ENCODE peak calls at places on chromosomes 11 and 22, in nine cellular contexts. D is AG09309, A is IMR-90, Z is A549, Y is OCI-LY7, J is keratinocyte, L is nephron progenitor cell, P is progenitor cell of endocrine pancreas, B is activated B cell treated with CpG ODN at 0.5 μM for 24 hours. G is an unnamed sample.
A peak's percentile ranks its signal among the peaks of the same experiment; 100 is the strongest.

GRCh38 chr11:12200359-12201015 is 90.1 kb downstream of the MICAL2 start:
- DNase-seq in A (peak; percentile 83), B (no peak), D (no peak), Z (no peak), Y (no peak), P (no peak), J (no peak), L (no peak), G (no peak)

GRCh38 chr22:37708580-37709444 is 12.0 kb downstream of the TRIOBP start:
- DNase-seq in J (no peak), P (no peak), Y (no peak), B (no peak), Z (no peak), D (no peak), A (no peak), L (no peak), G (no peak)

GRCh38 chr11:47186937-47187681 is 875 bp upstream of the PACSIN3 start:
- DNase-seq in B (peak; percentile 35), Z (peak; percentile 75), L (peak; percentile 68), J (no peak), A (peak; percentile 54), P (peak; percentile 26), D (no peak), Y (no peak), G (no peak)

GRCh38 chr11:42777776-42778175 is 534.0 kb upstream of the API5 start:
- DNase-seq in Z (no peak), L (no peak), Y (no peak), P (no peak), J (no peak), D (no peak), B (no peak), A (no peak), G (no peak)

GRCh38 chr11:44506375-44507016 is 59.0 kb upstream of the CD82 start:
- DNase-seq in Y (no peak), A (no peak), L (no peak), D (no peak), P (no peak), B (no peak), Z (no peak), J (no peak), G (no peak)

GRCh38 chr11:108847288-108847687 is 182.4 kb downstream of the DDX10 start:
- DNase-seq in D (no peak), P (no peak), L (no peak), Z (no peak), B (no peak), Y (no peak), J (no peak), A (no peak), G (no peak)

GRCh38 chr11:64874308-64874707 is 4.1 kb downstream of the EHD1 start:
- DNase-seq in J (no peak), B (no peak), P (no peak), Z (no peak), Y (peak; percentile 69), A (peak; percentile 47), D (no peak), L (no peak), G (no peak)

GRCh38 chr11:45771194-45771941 is 33.6 kb upstream of the SLC35C1 start:
- DNase-seq in Y (peak; percentile 62), L (peak; percentile 87), P (peak; percentile 60), D (no peak), Z (peak; percentile 44), A (peak; percentile 38), J (no peak), B (peak; percentile 74), G (peak; percentile 64)

GRCh38 chr11:2207212-2207611 is 35.6 kb upstream of the TH start:
- DNase-seq in A (no peak), Y (no peak), P (peak; percentile 7), D (no peak), B (no peak), L (no peak), J (no peak), Z (no peak), G (peak; percentile 11)

GRCh38 chr11:10770626-10771254 is 19.7 kb downstream of the CTR9 start:
- DNase-seq in L (peak; percentile 57), J (no peak), Z (peak; percentile 60), B (no peak), Y (peak; percentile 58), A (peak; percentile 55), P (peak; percentile 21), D (no peak), G (no peak)

GRCh38 chr11:87878373-87878779 is 296.9 kb downstream of the RAB38 start:
- DNase-seq in D (peak; percentile 43), Z (peak; percentile 42), L (no peak), P (no peak), B (no peak), Y (peak; percentile 53), J (no peak), A (peak; percentile 57), G (no peak)

GRCh38 chr22:50403701-50404101 is 60.6 kb downstream of the PPP6R2 start:
- DNase-seq in Y (no peak), B (no peak), A (no peak), Z (no peak), D (no peak), L (no peak), J (no peak), P (no peak), G (no peak)

DNA sequence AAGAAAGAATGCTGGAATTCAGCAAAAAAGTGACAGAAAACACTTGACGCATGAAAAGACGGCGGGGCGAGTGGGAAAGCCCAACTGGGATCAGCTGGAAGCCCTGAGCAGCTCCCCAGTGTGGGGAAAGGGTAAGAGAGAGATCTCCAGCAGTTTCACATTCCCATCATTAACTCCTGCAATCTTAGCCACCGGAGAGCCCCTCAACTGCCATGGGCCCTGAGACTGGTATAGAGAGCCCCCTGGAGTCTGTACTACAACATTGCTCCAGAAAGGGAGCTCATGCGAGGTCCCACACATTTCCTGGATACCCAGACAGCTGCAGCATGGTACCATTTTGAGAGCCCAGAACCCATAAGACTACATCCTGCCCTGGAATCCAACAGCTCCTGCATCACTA is 31.1 kb downstream of the MRGPRX4 start:
- DNase-seq in P (no peak), Y (no peak), J (no peak), Z (peak; percentile 28), B (no peak), A (peak; percentile 14), D (no peak), L (peak; percentile 21), G (no peak)
- TF ChIP-seq CTCF in P (peak; percentile 65), Y (peak; percentile 61), J (peak; percentile 44), Z (peak; percentile 37), B (no peak), A (peak; percentile 45), D (peak; percentile 42), L (peak; percentile 47), G (no peak)

GRCh38 chr22:19419464-19420178 is 11.9 kb downstream of the HIRA start:
- DNase-seq in D (no peak), Y (peak; percentile 89), L (no peak), J (no peak), P (no peak), Z (no peak), B (no peak), A (peak; percentile 17), G (peak; percentile 64)
- TF ChIP-seq CTCF in D (no peak), Y (no peak), L (no peak), J (no peak), P (no peak), Z (no peak), B (no peak), A (no peak), G (no peak)

DNA sequence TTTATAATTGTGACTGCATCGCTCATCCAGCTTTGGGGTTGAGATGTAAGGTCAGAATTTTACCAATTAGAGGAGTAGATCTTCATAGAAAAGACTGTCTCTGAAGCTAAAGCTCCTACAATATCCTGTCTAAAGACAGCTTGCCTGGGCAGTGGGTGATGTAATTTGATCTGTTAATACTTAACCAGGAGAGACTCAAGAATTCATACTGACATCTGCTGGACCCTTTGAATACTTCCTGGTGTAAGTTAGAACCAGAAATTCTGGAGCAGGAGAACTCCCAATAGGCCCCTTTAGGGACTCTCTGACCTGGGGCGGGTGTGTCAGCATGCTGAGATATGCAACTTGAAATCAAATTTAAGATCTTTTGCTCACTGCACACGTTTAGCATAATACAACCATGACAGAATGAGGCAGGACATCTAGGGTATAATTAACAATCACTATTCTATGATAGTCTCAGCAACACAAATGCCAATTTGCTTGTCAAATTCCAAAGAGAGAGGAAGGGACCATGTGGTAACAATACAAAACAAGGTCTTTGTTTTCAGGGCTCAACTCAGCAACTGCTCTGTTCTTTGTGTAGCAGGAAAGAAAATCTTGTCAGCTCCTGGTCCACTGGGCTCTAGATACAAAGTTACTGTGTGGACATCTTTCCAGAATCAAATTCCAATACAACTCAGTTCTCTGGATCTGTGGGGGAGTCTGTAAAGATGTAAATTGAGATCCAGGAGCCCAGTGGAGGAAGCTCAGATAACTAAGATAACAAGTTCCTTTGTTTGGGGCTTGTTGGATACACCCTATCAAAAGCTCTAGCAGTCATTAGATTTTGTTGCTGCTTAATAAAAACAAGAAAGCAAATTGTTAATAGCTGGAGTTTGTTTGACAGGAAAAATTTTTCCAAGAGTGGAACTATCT is 144.0 kb downstream of the INSC start:
- DNase-seq in D (no peak), A (peak; percentile 34), Z (peak; percentile 62), B (no peak), P (no peak), J (no peak), L (no peak), Y (peak; percentile 8), G (no peak)
- TF ChIP-seq CTCF in D (no peak), A (peak; percentile 13), Z (no peak), B (no peak), P (peak; percentile 53), J (peak; percentile 5), L (no peak), Y (no peak), G (no peak)

DNA sequence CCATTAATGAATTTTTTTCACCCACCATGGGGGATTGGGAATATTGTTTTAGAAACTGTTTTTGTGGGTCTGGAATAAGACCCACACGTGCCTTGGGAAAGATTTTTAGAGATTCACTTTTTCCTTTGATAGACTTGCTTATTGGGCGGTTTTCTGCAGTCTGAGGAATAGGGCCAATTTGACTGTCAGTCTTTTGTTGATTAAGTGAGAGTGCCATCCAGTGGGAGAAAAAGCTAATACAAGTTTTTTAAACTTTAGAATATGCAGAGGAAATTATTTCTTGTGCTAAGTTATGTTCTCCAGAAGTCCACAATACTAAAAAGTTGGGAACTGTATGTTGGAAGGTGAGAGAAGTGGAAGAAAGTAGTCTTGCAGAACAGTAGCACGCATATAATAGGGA is 56.1 kb downstream of the PRMT3 start:
- DNase-seq in Y (peak; percentile 25), B (no peak), A (peak; percentile 28), P (no peak), D (no peak), J (no peak), L (no peak), Z (peak; percentile 38), G (no peak)
- TF ChIP-seq CTCF in Y (peak; percentile 78), B (no peak), A (peak; percentile 50), P (peak; percentile 30), D (peak; percentile 36), J (peak; percentile 5), L (no peak), Z (peak; percentile 41), G (no peak)

DNA sequence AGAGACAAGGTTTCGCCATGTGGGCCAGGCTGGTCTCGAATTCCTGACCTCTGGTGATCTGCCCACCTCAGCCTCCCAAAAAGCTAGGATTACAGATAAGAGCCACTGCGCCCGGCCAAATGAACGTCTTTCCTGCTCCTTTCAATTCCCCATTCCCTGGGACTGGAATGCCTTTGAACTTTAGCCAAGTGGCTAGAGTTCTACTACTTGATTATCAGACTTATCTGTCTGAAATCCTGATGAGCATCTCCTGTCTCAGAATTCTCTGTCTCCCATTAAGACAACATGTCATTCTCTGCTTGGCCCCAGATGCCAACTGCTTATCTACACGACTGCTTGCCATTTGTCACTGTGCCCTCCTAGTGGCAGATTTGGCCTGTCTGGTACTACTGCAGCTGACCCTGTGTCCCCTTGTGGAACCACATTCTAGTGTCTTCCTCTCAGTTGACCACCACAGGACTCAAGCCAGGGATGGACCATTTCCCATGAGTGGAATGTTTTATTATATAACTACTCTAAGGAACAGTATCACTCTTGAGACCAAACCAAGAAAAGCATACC is 33.1 kb upstream of the IPO7 start:
- DNase-seq in B (no peak), P (no peak), Z (no peak), D (no peak), J (no peak), A (no peak), L (no peak), Y (no peak), G (no peak)
- TF ChIP-seq CTCF in B (no peak), P (no peak), Z (no peak), D (no peak), J (no peak), A (no peak), L (no peak), Y (no peak), G (no peak)